ENCODE peak calls at places on chromosomes 7 and 10, in five cellular contexts. One of them, this sample, is unnamed.

GRCh38 chr7:155233703-155234492 is 63.8 kb upstream of the INSIG1 start:
- DNase-seq in psoas muscle: no peak
- DNase-seq in foreskin fibroblast: peak
- DNase-seq in kidney: no peak
- DNase-seq in OCI-LY7: no peak
- DNase-seq in this sample: no peak

GRCh38 chr10:99234067-99234738 is 1.4 kb downstream of the HPSE2 start:
- DNase-seq in psoas muscle: peak
- DNase-seq in foreskin fibroblast: peak
- DNase-seq in kidney: peak
- DNase-seq in OCI-LY7: peak
- DNase-seq in this sample: peak

GRCh38 chr10:89684604-89685003 is 16.8 kb upstream of the KIF20B start:
- DNase-seq in psoas muscle: no peak
- DNase-seq in foreskin fibroblast: peak
- DNase-seq in kidney: no peak
- DNase-seq in OCI-LY7: no peak
- DNase-seq in this sample: no peak

GRCh38 chr7:115274-115911 is 77.0 kb upstream of the FAM20C start:
- DNase-seq in psoas muscle: no peak
- DNase-seq in foreskin fibroblast: peak
- DNase-seq in kidney: no peak
- DNase-seq in OCI-LY7: no peak
- DNase-seq in this sample: no peak

GRCh38 chr7:155533827-155534690 is 12.3 kb downstream of the CNPY1 start:
- DNase-seq in psoas muscle: no peak
- DNase-seq in foreskin fibroblast: peak
- DNase-seq in kidney: peak
- DNase-seq in OCI-LY7: peak
- DNase-seq in this sample: peak

GRCh38 chr10:61958793-61959192 is 57.3 kb downstream of the ARID5B start:
- DNase-seq in psoas muscle: no peak
- DNase-seq in foreskin fibroblast: no peak
- DNase-seq in kidney: no peak
- DNase-seq in OCI-LY7: no peak
- DNase-seq in this sample: no peak

GRCh38 chr10:119658274-119658673 is 7.1 kb downstream of the BAG3 start:
- DNase-seq in psoas muscle: peak
- DNase-seq in foreskin fibroblast: peak
- DNase-seq in kidney: peak
- DNase-seq in OCI-LY7: no peak
- DNase-seq in this sample: no peak

GRCh38 chr10:126133906-126134703 is 237.7 kb downstream of the FANK1 start:
- DNase-seq in psoas muscle: no peak
- DNase-seq in foreskin fibroblast: peak
- DNase-seq in kidney: no peak
- DNase-seq in OCI-LY7: no peak
- DNase-seq in this sample: no peak

GRCh38 chr10:19987931-19988330 is 171.7 kb downstream of the PLXDC2 start:
- DNase-seq in psoas muscle: no peak
- DNase-seq in foreskin fibroblast: no peak
- DNase-seq in kidney: no peak
- DNase-seq in OCI-LY7: no peak
- DNase-seq in this sample: no peak

GRCh38 chr7:121604627-121605296 is 208.7 kb upstream of the FAM3C start:
- DNase-seq in psoas muscle: no peak
- DNase-seq in foreskin fibroblast: peak
- DNase-seq in kidney: no peak
- DNase-seq in OCI-LY7: no peak
- DNase-seq in this sample: no peak

GRCh38 chr10:60203993-60204618 is 185.6 kb downstream of the ANK3 start:
- DNase-seq in psoas muscle: no peak
- DNase-seq in foreskin fibroblast: peak
- DNase-seq in kidney: no peak
- DNase-seq in OCI-LY7: peak
- DNase-seq in this sample: peak

GRCh38 chr7:30412810-30413504 is 65.6 kb downstream of the NOD1 start:
- DNase-seq in psoas muscle: no peak
- DNase-seq in foreskin fibroblast: peak
- DNase-seq in kidney: no peak
- DNase-seq in OCI-LY7: peak
- DNase-seq in this sample: peak

GRCh38 chr10:126654579-126654978 is 15.9 kb downstream of the C10orf90 start:
- DNase-seq in psoas muscle: no peak
- DNase-seq in foreskin fibroblast: no peak
- DNase-seq in kidney: no peak
- DNase-seq in OCI-LY7: no peak
- DNase-seq in this sample: no peak

GRCh38 chr7:140345426-140345825 is 52.9 kb downstream of the SLC37A3 start:
- DNase-seq in psoas muscle: no peak
- DNase-seq in foreskin fibroblast: no peak
- DNase-seq in kidney: no peak
- DNase-seq in OCI-LY7: no peak
- DNase-seq in this sample: no peak

GRCh38 chr7:140350056-140350455 is 48.3 kb downstream of the SLC37A3 start:
- DNase-seq in psoas muscle: no peak
- DNase-seq in foreskin fibroblast: no peak
- DNase-seq in kidney: no peak
- DNase-seq in OCI-LY7: no peak
- DNase-seq in this sample: no peak

GRCh38 chr7:140347218-140347617 is 51.1 kb downstream of the SLC37A3 start:
- DNase-seq in psoas muscle: no peak
- DNase-seq in foreskin fibroblast: no peak
- DNase-seq in kidney: no peak
- DNase-seq in OCI-LY7: no peak
- DNase-seq in this sample: no peak

GRCh38 chr7:140349172-140349771 is 49.1 kb downstream of the SLC37A3 start:
- DNase-seq in psoas muscle: no peak
- DNase-seq in foreskin fibroblast: peak
- DNase-seq in kidney: no peak
- DNase-seq in OCI-LY7: no peak
- DNase-seq in this sample: no peak

DNA sequence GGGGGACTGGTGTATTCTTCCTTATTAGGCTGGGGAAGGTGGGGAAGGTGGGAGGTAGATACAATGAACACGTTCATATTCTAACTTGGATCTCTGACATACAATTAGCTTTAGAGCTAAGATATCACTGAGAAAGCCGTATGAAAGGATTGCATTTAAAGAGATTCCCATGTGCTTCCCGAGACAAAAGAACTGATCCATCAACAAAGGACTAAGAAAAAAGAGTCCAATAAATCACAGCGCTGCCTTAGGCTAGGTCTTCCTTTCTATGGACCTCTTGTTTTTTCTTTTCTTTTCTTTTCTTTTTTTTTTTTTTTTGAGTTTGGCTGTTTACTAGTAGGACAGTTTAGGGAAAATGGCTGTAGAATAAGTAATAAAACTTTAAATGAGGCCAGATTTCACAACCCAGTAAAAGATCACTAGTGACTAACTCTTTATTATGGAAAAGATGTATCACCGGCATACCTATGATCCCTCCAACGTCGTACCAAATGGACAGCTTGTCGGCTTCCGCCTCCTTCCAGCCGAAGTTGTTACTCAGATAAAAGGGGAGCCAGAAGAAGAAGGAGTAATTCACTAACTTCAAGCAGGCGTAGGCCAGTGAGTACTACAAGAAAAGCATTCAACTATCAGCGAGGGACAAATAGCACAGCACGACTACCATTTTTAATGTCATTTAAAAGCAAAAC is 50.0 kb downstream of the SLC37A3 start:
- DNase-seq in psoas muscle: no peak
- DNase-seq in foreskin fibroblast: peak
- DNase-seq in kidney: no peak
- DNase-seq in OCI-LY7: no peak
- DNase-seq in this sample: no peak
- TF ChIP-seq CTCF in psoas muscle: no peak
- TF ChIP-seq CTCF in foreskin fibroblast: no peak
- TF ChIP-seq CTCF in kidney: no peak
- TF ChIP-seq CTCF in OCI-LY7: no peak
- TF ChIP-seq CTCF in this sample: no peak

DNA sequence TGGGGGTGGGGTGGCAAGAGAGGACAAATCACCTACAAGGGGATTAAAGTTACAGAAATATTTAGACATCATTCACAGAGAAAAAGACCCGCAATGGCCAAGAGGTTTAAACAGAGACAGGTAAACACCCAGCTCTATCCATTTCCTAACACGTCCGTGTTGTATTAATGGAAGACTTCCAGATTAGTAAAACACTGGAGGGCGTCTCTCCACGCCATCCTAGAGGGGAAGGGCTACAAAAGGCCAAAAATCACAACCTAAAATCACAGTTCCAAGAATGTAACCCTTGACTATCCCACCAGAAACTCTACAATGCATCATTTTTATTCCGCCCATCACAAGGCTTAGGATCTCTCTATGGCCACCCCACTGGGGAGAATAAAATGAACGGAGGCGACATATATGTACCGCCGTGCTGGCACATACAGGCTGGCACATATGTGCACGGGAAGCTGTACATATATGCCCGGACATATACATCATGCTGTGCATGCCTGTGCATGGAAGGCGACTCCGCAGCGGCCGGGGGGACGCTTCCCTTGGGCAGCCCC is 758 bp downstream of the PCLO start:
- DNase-seq in psoas muscle: no peak
- DNase-seq in foreskin fibroblast: peak
- DNase-seq in kidney: no peak
- DNase-seq in OCI-LY7: no peak
- DNase-seq in this sample: no peak
- TF ChIP-seq CTCF in psoas muscle: no peak
- TF ChIP-seq CTCF in foreskin fibroblast: no peak
- TF ChIP-seq CTCF in kidney: no peak
- TF ChIP-seq CTCF in OCI-LY7: no peak
- TF ChIP-seq CTCF in this sample: no peak

GRCh38 chr10:133090101-133090500 is 2.4 kb downstream of the ADGRA1 start:
- DNase-seq in psoas muscle: no peak
- DNase-seq in foreskin fibroblast: no peak
- DNase-seq in kidney: peak
- DNase-seq in OCI-LY7: no peak
- DNase-seq in this sample: no peak

GRCh38 chr10:133089461-133089800 is 1.7 kb downstream of the ADGRA1 start:
- DNase-seq in psoas muscle: no peak
- DNase-seq in foreskin fibroblast: no peak
- DNase-seq in kidney: no peak
- DNase-seq in OCI-LY7: no peak
- DNase-seq in this sample: no peak

GRCh38 chr10:133087045-133087678 is 562 bp upstream of the ADGRA1 start:
- DNase-seq in psoas muscle: no peak
- DNase-seq in foreskin fibroblast: no peak
- DNase-seq in kidney: peak
- DNase-seq in OCI-LY7: no peak
- DNase-seq in this sample: no peak

GRCh38 chr10:133087679-133088523 is at the start of gene ADGRA1:
- DNase-seq in psoas muscle: no peak
- DNase-seq in foreskin fibroblast: peak
- DNase-seq in kidney: peak
- DNase-seq in OCI-LY7: no peak
- DNase-seq in this sample: no peak

DNA sequence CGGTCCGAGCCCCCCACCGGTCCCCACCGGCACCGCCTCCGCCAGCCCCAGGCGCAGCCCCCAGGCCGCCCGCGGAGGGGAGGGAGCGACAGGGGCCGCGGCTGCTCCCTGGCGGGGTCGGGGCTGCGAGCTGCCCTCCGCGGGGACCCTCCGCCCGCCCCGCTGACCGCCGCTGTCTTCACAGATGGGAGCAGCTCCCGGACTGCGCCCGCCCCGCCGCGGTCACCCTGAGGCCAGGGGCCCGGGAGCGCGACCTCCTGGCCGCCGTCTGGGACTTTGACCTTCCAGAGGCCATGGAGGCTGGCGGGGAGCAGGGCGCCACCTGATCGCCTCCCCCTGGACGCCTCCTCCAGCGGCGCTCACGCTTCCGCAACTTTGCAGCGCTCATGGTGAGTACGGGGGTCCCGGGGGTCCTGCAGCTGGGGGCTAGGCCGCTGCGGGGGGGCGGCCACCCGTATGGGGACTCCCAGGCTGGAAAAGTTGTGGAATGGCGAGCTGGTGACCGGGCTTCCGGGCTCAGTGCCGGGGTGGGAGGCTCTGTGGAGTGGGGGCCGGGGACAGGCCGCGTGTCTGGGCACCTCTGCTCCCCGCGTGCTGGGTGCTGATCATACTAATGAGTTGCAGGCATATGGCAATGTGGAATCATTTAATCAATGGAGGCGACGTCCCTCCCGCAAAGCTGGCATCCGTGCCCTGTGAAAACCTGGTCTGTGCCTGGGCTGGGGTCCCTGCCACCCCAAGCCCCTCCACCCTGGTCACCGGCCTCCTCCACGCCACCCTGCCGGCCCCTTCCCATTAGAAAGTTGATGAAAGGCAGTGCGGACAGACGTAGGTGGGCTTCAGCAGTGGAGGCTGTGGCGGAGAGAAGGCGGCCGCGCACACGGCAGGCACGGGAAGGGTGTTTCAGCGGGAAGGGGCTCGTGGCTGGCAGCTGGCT is 1.1 kb downstream of the ADGRA1 start:
- DNase-seq in psoas muscle: no peak
- DNase-seq in foreskin fibroblast: no peak
- DNase-seq in kidney: peak
- DNase-seq in OCI-LY7: no peak
- DNase-seq in this sample: no peak
- TF ChIP-seq CTCF in psoas muscle: no peak
- TF ChIP-seq CTCF in foreskin fibroblast: no peak
- TF ChIP-seq CTCF in kidney: no peak
- TF ChIP-seq CTCF in OCI-LY7: no peak
- TF ChIP-seq CTCF in this sample: no peak

DNA sequence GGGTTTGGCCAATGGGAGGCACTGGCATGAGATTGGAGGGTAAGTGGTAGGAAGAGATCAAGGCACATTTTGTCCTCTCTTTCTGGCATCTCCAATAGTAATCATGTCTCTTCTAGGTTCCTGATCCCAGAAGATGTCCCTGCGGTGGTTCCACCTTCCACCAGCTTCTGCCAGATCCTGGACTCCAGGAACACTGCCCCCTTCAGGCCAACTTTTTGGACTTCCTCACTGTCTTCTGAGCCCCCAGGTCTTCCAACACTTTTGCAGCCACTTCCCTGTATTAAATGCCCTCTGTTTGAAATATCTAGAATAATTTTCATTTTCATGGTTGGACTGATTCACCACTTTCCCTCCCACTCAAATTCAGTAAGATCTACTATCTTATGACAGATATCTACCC is 60.9 kb downstream of the BAMBI start:
- DNase-seq in psoas muscle: no peak
- DNase-seq in foreskin fibroblast: no peak
- DNase-seq in kidney: no peak
- DNase-seq in OCI-LY7: peak
- DNase-seq in this sample: no peak
- TF ChIP-seq CTCF in psoas muscle: no peak
- TF ChIP-seq CTCF in foreskin fibroblast: no peak
- TF ChIP-seq CTCF in kidney: no peak
- TF ChIP-seq CTCF in OCI-LY7: peak
- TF ChIP-seq CTCF in this sample: no peak